ENCODE peak calls at places on chromosome 1, in nine cellular contexts. E, G, F, T, C, X, M, U and D are unnamed samples.

GRCh38 chr1:67623906-67624305 is 61.1 kb upstream of the GADD45A start:
- DNase-seq in T (no peak), G (no peak), U (no peak), C (no peak), X (no peak), F (no peak), E (no peak), M (no peak), D (no peak)

GRCh38 chr1:200351826-200352549 is 57.8 kb downstream of the ZNF281 start:
- DNase-seq in M (peak), C (no peak), F (peak), X (peak), T (no peak), G (no peak), E (no peak), U (peak), D (no peak)

GRCh38 chr1:60564856-60565445 is 491.4 kb upstream of the C1orf87 start:
- DNase-seq in M (no peak), E (no peak), T (no peak), F (no peak), U (no peak), C (no peak), G (no peak), X (no peak), D (no peak)

GRCh38 chr1:227357229-227358078 is 39.2 kb upstream of the CDC42BPA start:
- DNase-seq in G (no peak), U (peak), E (peak), C (no peak), T (no peak), X (no peak), F (peak), M (peak), D (no peak)

GRCh38 chr1:228749765-228750164 is 14.5 kb downstream of the RHOU start:
- DNase-seq in F (no peak), E (no peak), U (no peak), G (no peak), X (no peak), M (no peak), C (no peak), T (no peak), D (no peak)

GRCh38 chr1:223674119-223674890 is 8.8 kb upstream of the CAPN8 start:
- DNase-seq in C (no peak), X (no peak), M (no peak), F (no peak), G (no peak), U (no peak), E (no peak), T (no peak), D (no peak)

GRCh38 chr1:94101613-94101940 is 19.4 kb downstream of the ABCA4 start:
- DNase-seq in M (no peak), E (no peak), X (no peak), U (no peak), F (no peak), C (no peak), T (no peak), G (no peak), D (no peak)

GRCh38 chr1:20413136-20413790 is 72.7 kb downstream of the CAMK2N1 start:
- DNase-seq in E (no peak), U (no peak), T (no peak), G (no peak), F (no peak), C (no peak), X (no peak), M (no peak), D (no peak)

GRCh38 chr1:187744665-187745064 is 915.9 kb downstream of the PLA2G4A start:
- DNase-seq in G (no peak), X (no peak), E (no peak), F (no peak), U (no peak), M (no peak), T (no peak), C (no peak), D (no peak)

GRCh38 chr1:151680812-151681211 is 35.8 kb downstream of the CELF3 start:
- DNase-seq in G (no peak), C (no peak), U (peak), M (peak), T (no peak), X (no peak), F (peak), E (no peak), D (no peak)

GRCh38 chr1:77316006-77316405 is 34.2 kb downstream of the AK5 start:
- DNase-seq in U (no peak), C (no peak), G (no peak), F (peak), T (no peak), M (no peak), X (no peak), E (no peak), D (no peak)

GRCh38 chr1:100485855-100486258 is 52.1 kb upstream of the GPR88 start:
- DNase-seq in C (no peak), E (no peak), U (no peak), X (no peak), G (no peak), T (no peak), M (no peak), F (peak), D (no peak)

GRCh38 chr1:89657886-89658285 is 25.0 kb downstream of the LRRC8C start:
- DNase-seq in X (peak), E (no peak), U (no peak), F (no peak), M (no peak), G (peak), C (no peak), T (no peak), D (no peak)

GRCh38 chr1:104476126-104476525 is 726.4 kb downstream of the AMY1C start:
- DNase-seq in X (no peak), U (no peak), E (no peak), M (no peak), G (no peak), T (no peak), C (no peak), F (no peak), D (no peak)

GRCh38 chr1:3602375-3602774 is 8.9 kb downstream of the MEGF6 start:
- DNase-seq in M (no peak), U (no peak), E (no peak), F (no peak), X (no peak), C (no peak), G (no peak), T (no peak), D (no peak)

GRCh38 chr1:15426492-15427279 is 11.6 kb upstream of the CTRC start:
- DNase-seq in X (no peak), T (no peak), M (no peak), U (no peak), F (peak), E (peak), G (no peak), C (no peak), D (no peak)

GRCh38 chr1:15951341-15952153 is 24.4 kb downstream of the ZBTB17 start:
- DNase-seq in U (no peak), T (no peak), C (no peak), M (no peak), F (no peak), E (no peak), G (peak), X (no peak), D (peak)

GRCh38 chr1:23567996-23568607 is 8.8 kb upstream of the ID3 start:
- DNase-seq in X (peak), U (no peak), T (peak), E (peak), G (no peak), C (no peak), M (no peak), F (no peak), D (no peak)

GRCh38 chr1:7438396-7438785 is 332.7 kb upstream of the VAMP3 start:
- DNase-seq in F (no peak), X (no peak), C (no peak), T (no peak), M (no peak), U (no peak), E (no peak), G (no peak), D (no peak)

GRCh38 chr1:161092621-161093028 is 3.3 kb upstream of the NECTIN4 start:
- DNase-seq in U (no peak), C (peak), X (peak), F (peak), G (no peak), E (no peak), M (no peak), T (no peak), D (peak)

GRCh38 chr1:29245876-29246275 is 9.6 kb downstream of the PTPRU start:
- DNase-seq in G (no peak), M (no peak), X (no peak), U (no peak), E (peak), F (peak), T (peak), C (no peak), D (no peak)

GRCh38 chr1:170424346-170424745 is 107.6 kb upstream of the GORAB start:
- DNase-seq in M (no peak), T (no peak), X (no peak), G (no peak), F (peak), U (no peak), C (no peak), E (no peak), D (no peak)

GRCh38 chr1:182650678-182651669 is 33.4 kb downstream of the RGS8 start:
- DNase-seq in F (no peak), X (no peak), T (no peak), U (no peak), E (no peak), C (no peak), G (no peak), M (no peak), D (no peak)

GRCh38 chr1:212162635-212163034 is 122.6 kb upstream of the PPP2R5A start:
- DNase-seq in C (no peak), E (no peak), G (no peak), M (no peak), F (peak), X (peak), T (no peak), U (peak), D (no peak)

GRCh38 chr1:195251900-195252299 is 1356.3 kb downstream of the KCNT2 start:
- DNase-seq in E (no peak), G (no peak), X (no peak), C (no peak), T (no peak), M (no peak), U (no peak), F (no peak), D (no peak)

GRCh38 chr1:19484338-19484792 is 974 bp downstream of the CAPZB start:
- DNase-seq in U (no peak), E (no peak), X (peak), F (no peak), T (no peak), G (no peak), M (no peak), C (no peak), D (peak)

GRCh38 chr1:78839704-78840277 is 166.7 kb downstream of the ADGRL4 start:
- DNase-seq in M (no peak), U (no peak), C (peak), T (peak), G (no peak), F (peak), X (peak), E (no peak), D (no peak)

GRCh38 chr1:36097693-36098585 is 9.2 kb downstream of the ADPRS start:
- DNase-seq in M (no peak), X (no peak), T (no peak), G (no peak), U (no peak), E (no peak), F (no peak), C (no peak), D (no peak)

GRCh38 chr1:51575406-51576084 is 41.3 kb upstream of the OSBPL9 start:
- DNase-seq in X (no peak), U (no peak), C (no peak), T (no peak), E (no peak), M (no peak), G (no peak), F (peak), D (no peak)

GRCh38 chr1:229131243-229132105 is 139.4 kb upstream of the RAB4A start:
- DNase-seq in M (no peak), T (peak), U (no peak), C (no peak), E (no peak), F (no peak), X (no peak), G (no peak), D (no peak)

GRCh38 chr1:52706941-52707926 is 9.1 kb upstream of the COA7 start:
- DNase-seq in T (no peak), M (no peak), E (peak), G (no peak), F (no peak), X (no peak), C (no peak), U (no peak), D (no peak)

GRCh38 chr1:203422116-203422515 is 53.5 kb upstream of the PRELP start:
- DNase-seq in M (no peak), C (no peak), U (no peak), X (no peak), G (no peak), F (no peak), E (no peak), T (no peak), D (no peak)

GRCh38 chr1:215673943-215674342 is 106.8 kb downstream of the KCTD3 start:
- DNase-seq in F (no peak), E (no peak), T (no peak), U (no peak), X (no peak), M (no peak), C (no peak), G (no peak), D (no peak)

GRCh38 chr1:33824321-33824720 is 39.6 kb upstream of the HMGB4 start:
- DNase-seq in M (no peak), E (no peak), C (no peak), F (no peak), G (no peak), U (no peak), X (no peak), T (no peak), D (no peak)

GRCh38 chr1:244076740-244077139 is 25.7 kb downstream of the ZBTB18 start:
- DNase-seq in F (no peak), T (no peak), C (no peak), U (no peak), X (no peak), M (no peak), G (no peak), E (no peak), D (no peak)

GRCh38 chr1:48661726-48662483 is 114.8 kb downstream of the BEND5 start:
- DNase-seq in C (no peak), T (no peak), U (no peak), E (no peak), F (no peak), X (no peak), G (no peak), M (no peak), D (no peak)

GRCh38 chr1:223429821-223430220 is 36.6 kb downstream of the CCDC185 start:
- DNase-seq in C (no peak), M (no peak), E (no peak), G (no peak), F (peak), U (no peak), X (no peak), T (no peak), D (no peak)

GRCh38 chr1:20321573-20321972 is 30.9 kb downstream of the VWA5B1 start:
- DNase-seq in C (no peak), E (no peak), X (no peak), M (no peak), T (no peak), F (no peak), G (no peak), U (no peak), D (no peak)